ENCODE peak calls at places on chromosomes 5 and 9, in six cellular contexts. One of them, this sample, is unnamed. For H3K9me3 and H3K4me1, the result is how much of the 10 kb centered on the place peaks cover.

GRCh38 chr5:72040513-72040912 is 66.8 kb upstream of the MAP1B start:
- DNase-seq in neuronal stem cell: no peak
- DNase-seq in effector memory CD4-positive, alpha-beta T cell: no peak
- DNase-seq in fibroblast of lung: no peak
- DNase-seq in Peyer's patch: no peak
- DNase-seq in heart left ventricle: no peak
- DNase-seq in this sample: no peak

GRCh38 chr5:117973785-117974184 is 1014.6 kb downstream of the DTWD2 start:
- DNase-seq in effector memory CD4-positive, alpha-beta T cell: no peak
- DNase-seq in heart left ventricle: no peak
- DNase-seq in neuronal stem cell: no peak
- DNase-seq in Peyer's patch: no peak
- DNase-seq in fibroblast of lung: no peak
- DNase-seq in this sample: peak

GRCh38 chr5:149962040-149962439 is 1.5 kb downstream of the SLC26A2 start:
- DNase-seq in heart left ventricle: no peak
- DNase-seq in effector memory CD4-positive, alpha-beta T cell: no peak
- DNase-seq in fibroblast of lung: peak
- DNase-seq in neuronal stem cell: no peak
- DNase-seq in Peyer's patch: no peak
- DNase-seq in this sample: no peak

GRCh38 chr5:152619756-152620155 is 214.7 kb upstream of the NMUR2 start:
- DNase-seq in Peyer's patch: no peak
- DNase-seq in neuronal stem cell: no peak
- DNase-seq in heart left ventricle: no peak
- DNase-seq in effector memory CD4-positive, alpha-beta T cell: no peak
- DNase-seq in fibroblast of lung: no peak
- DNase-seq in this sample: no peak

GRCh38 chr5:149217802-149218153 is 53.9 kb upstream of the AFAP1L1 start:
- DNase-seq in neuronal stem cell: no peak
- DNase-seq in Peyer's patch: no peak
- DNase-seq in fibroblast of lung: peak
- DNase-seq in heart left ventricle: peak
- DNase-seq in effector memory CD4-positive, alpha-beta T cell: no peak
- DNase-seq in this sample: no peak

GRCh38 chr5:75524071-75524470 is 12.4 kb downstream of the POLK start:
- DNase-seq in neuronal stem cell: no peak
- DNase-seq in fibroblast of lung: peak
- DNase-seq in effector memory CD4-positive, alpha-beta T cell: no peak
- DNase-seq in Peyer's patch: no peak
- DNase-seq in heart left ventricle: no peak
- DNase-seq in this sample: no peak

GRCh38 chr9:130997925-130998595 is 10.9 kb upstream of the LAMC3 start:
- DNase-seq in effector memory CD4-positive, alpha-beta T cell: no peak
- DNase-seq in fibroblast of lung: peak
- DNase-seq in Peyer's patch: no peak
- DNase-seq in heart left ventricle: peak
- DNase-seq in neuronal stem cell: peak
- DNase-seq in this sample: peak

GRCh38 chr5:78569441-78569840 is 79.1 kb downstream of the LHFPL2 start:
- DNase-seq in neuronal stem cell: peak
- DNase-seq in effector memory CD4-positive, alpha-beta T cell: no peak
- DNase-seq in Peyer's patch: no peak
- DNase-seq in heart left ventricle: peak
- DNase-seq in fibroblast of lung: peak
- DNase-seq in this sample: no peak

GRCh38 chr9:86239053-86239770 is 20.2 kb downstream of the C9orf153 start:
- DNase-seq in neuronal stem cell: no peak
- DNase-seq in fibroblast of lung: no peak
- DNase-seq in heart left ventricle: no peak
- DNase-seq in effector memory CD4-positive, alpha-beta T cell: no peak
- DNase-seq in Peyer's patch: no peak
- DNase-seq in this sample: no peak

GRCh38 chr5:36305571-36306326 is 4.0 kb upstream of the RANBP3L start:
- DNase-seq in effector memory CD4-positive, alpha-beta T cell: no peak
- DNase-seq in fibroblast of lung: peak
- DNase-seq in Peyer's patch: no peak
- DNase-seq in neuronal stem cell: no peak
- DNase-seq in heart left ventricle: peak
- DNase-seq in this sample: peak

GRCh38 chr5:136036293-136036911 is 7.6 kb downstream of the TGFBI start:
- DNase-seq in neuronal stem cell: no peak
- DNase-seq in effector memory CD4-positive, alpha-beta T cell: no peak
- DNase-seq in Peyer's patch: no peak
- DNase-seq in heart left ventricle: no peak
- DNase-seq in fibroblast of lung: no peak
- DNase-seq in this sample: no peak

GRCh38 chr5:127031147-127031862 is 947 bp upstream of the MARCHF3 start:
- DNase-seq in heart left ventricle: peak
- DNase-seq in effector memory CD4-positive, alpha-beta T cell: no peak
- DNase-seq in fibroblast of lung: peak
- DNase-seq in neuronal stem cell: no peak
- DNase-seq in Peyer's patch: no peak
- DNase-seq in this sample: no peak

GRCh38 chr9:113349434-113350337 is at the start of gene BSPRY:
- DNase-seq in heart left ventricle: no peak
- DNase-seq in fibroblast of lung: no peak
- DNase-seq in Peyer's patch: peak
- DNase-seq in effector memory CD4-positive, alpha-beta T cell: no peak
- DNase-seq in neuronal stem cell: no peak
- DNase-seq in this sample: no peak

GRCh38 chr9:134236001-134236421 is 71.6 kb upstream of the RNU6ATAC start:
- DNase-seq in heart left ventricle: no peak
- DNase-seq in neuronal stem cell: no peak
- DNase-seq in effector memory CD4-positive, alpha-beta T cell: no peak
- DNase-seq in Peyer's patch: no peak
- DNase-seq in fibroblast of lung: no peak
- DNase-seq in this sample: no peak

GRCh38 chr9:27247756-27248155 is 49.2 kb downstream of the EQTN start:
- DNase-seq in neuronal stem cell: peak
- DNase-seq in fibroblast of lung: peak
- DNase-seq in heart left ventricle: no peak
- DNase-seq in Peyer's patch: no peak
- DNase-seq in effector memory CD4-positive, alpha-beta T cell: no peak
- DNase-seq in this sample: peak

GRCh38 chr9:113533335-113534225 is 70.1 kb downstream of the RGS3 start:
- DNase-seq in heart left ventricle: no peak
- DNase-seq in Peyer's patch: no peak
- DNase-seq in fibroblast of lung: no peak
- DNase-seq in effector memory CD4-positive, alpha-beta T cell: no peak
- DNase-seq in neuronal stem cell: no peak
- DNase-seq in this sample: no peak

GRCh38 chr5:116862632-116863455 is 288.2 kb upstream of the SEMA6A start:
- DNase-seq in heart left ventricle: no peak
- DNase-seq in effector memory CD4-positive, alpha-beta T cell: no peak
- DNase-seq in fibroblast of lung: no peak
- DNase-seq in Peyer's patch: no peak
- DNase-seq in neuronal stem cell: no peak
- DNase-seq in this sample: no peak

GRCh38 chr5:113281194-113281593 is 153.6 kb downstream of the TSSK1B start:
- DNase-seq in neuronal stem cell: no peak
- DNase-seq in Peyer's patch: no peak
- DNase-seq in heart left ventricle: no peak
- DNase-seq in fibroblast of lung: peak
- DNase-seq in effector memory CD4-positive, alpha-beta T cell: no peak
- DNase-seq in this sample: no peak

GRCh38 chr9:137140151-137141012 is 1.4 kb downstream of the GRIN1 start:
- DNase-seq in effector memory CD4-positive, alpha-beta T cell: no peak
- DNase-seq in neuronal stem cell: no peak
- DNase-seq in heart left ventricle: no peak
- DNase-seq in Peyer's patch: no peak
- DNase-seq in fibroblast of lung: no peak
- DNase-seq in this sample: no peak

GRCh38 chr5:168939887-168940534 is 360.8 kb upstream of the PANK3 start:
- DNase-seq in neuronal stem cell: no peak
- DNase-seq in fibroblast of lung: no peak
- DNase-seq in heart left ventricle: no peak
- DNase-seq in Peyer's patch: no peak
- DNase-seq in effector memory CD4-positive, alpha-beta T cell: no peak
- DNase-seq in this sample: no peak

GRCh38 chr5:142551242-142552067 is 134.4 kb downstream of the FGF1 start:
- DNase-seq in effector memory CD4-positive, alpha-beta T cell: no peak
- DNase-seq in fibroblast of lung: no peak
- DNase-seq in neuronal stem cell: peak
- DNase-seq in heart left ventricle: no peak
- DNase-seq in Peyer's patch: no peak
- DNase-seq in this sample: peak

GRCh38 chr9:99259231-99259918 is 37.3 kb downstream of the SEC61B start:
- DNase-seq in neuronal stem cell: no peak
- DNase-seq in effector memory CD4-positive, alpha-beta T cell: peak
- DNase-seq in fibroblast of lung: peak
- DNase-seq in heart left ventricle: peak
- DNase-seq in Peyer's patch: no peak
- DNase-seq in this sample: no peak

GRCh38 chr5:59840200-59840601 is 53.3 kb downstream of the PDE4D start:
- DNase-seq in neuronal stem cell: no peak
- DNase-seq in Peyer's patch: no peak
- DNase-seq in heart left ventricle: no peak
- DNase-seq in effector memory CD4-positive, alpha-beta T cell: no peak
- DNase-seq in fibroblast of lung: peak
- DNase-seq in this sample: no peak

GRCh38 chr5:181168595-181169118 is 21.3 kb downstream of the OR2V2 start:
- DNase-seq in neuronal stem cell: no peak
- DNase-seq in Peyer's patch: no peak
- DNase-seq in fibroblast of lung: no peak
- DNase-seq in heart left ventricle: no peak
- DNase-seq in effector memory CD4-positive, alpha-beta T cell: no peak
- DNase-seq in this sample: no peak

GRCh38 chr5:85293139-85293785 is 908.6 kb upstream of the EDIL3 start:
- DNase-seq in heart left ventricle: no peak
- DNase-seq in Peyer's patch: no peak
- DNase-seq in effector memory CD4-positive, alpha-beta T cell: no peak
- DNase-seq in fibroblast of lung: no peak
- DNase-seq in neuronal stem cell: no peak
- DNase-seq in this sample: no peak

GRCh38 chr5:172819569-172819968 is 14.5 kb upstream of the ERGIC1 start:
- DNase-seq in Peyer's patch: no peak
- DNase-seq in fibroblast of lung: no peak
- DNase-seq in neuronal stem cell: no peak
- DNase-seq in effector memory CD4-positive, alpha-beta T cell: no peak
- DNase-seq in heart left ventricle: no peak
- DNase-seq in this sample: no peak

GRCh38 chr5:173954671-173955605 is 34.0 kb upstream of the C5orf47 start:
- DNase-seq in fibroblast of lung: peak
- DNase-seq in effector memory CD4-positive, alpha-beta T cell: no peak
- DNase-seq in neuronal stem cell: no peak
- DNase-seq in heart left ventricle: no peak
- DNase-seq in Peyer's patch: no peak
- DNase-seq in this sample: no peak

GRCh38 chr5:173946353-173946752 is 42.6 kb upstream of the C5orf47 start:
- DNase-seq in Peyer's patch: no peak
- DNase-seq in neuronal stem cell: no peak
- DNase-seq in fibroblast of lung: no peak
- DNase-seq in effector memory CD4-positive, alpha-beta T cell: no peak
- DNase-seq in heart left ventricle: no peak
- DNase-seq in this sample: no peak

GRCh38 chr5:173953528-173954090 is 35.4 kb upstream of the C5orf47 start:
- DNase-seq in fibroblast of lung: peak
- DNase-seq in effector memory CD4-positive, alpha-beta T cell: no peak
- DNase-seq in neuronal stem cell: no peak
- DNase-seq in Peyer's patch: no peak
- DNase-seq in heart left ventricle: no peak
- DNase-seq in this sample: no peak

GRCh38 chr5:173950829-173951228 is 38.1 kb upstream of the C5orf47 start:
- DNase-seq in heart left ventricle: no peak
- DNase-seq in effector memory CD4-positive, alpha-beta T cell: no peak
- DNase-seq in fibroblast of lung: peak
- DNase-seq in Peyer's patch: no peak
- DNase-seq in neuronal stem cell: no peak
- DNase-seq in this sample: no peak
- H3K27ac ChIP-seq in heart left ventricle: no peak
- H3K27ac ChIP-seq in effector memory CD4-positive, alpha-beta T cell: no peak
- H3K27ac ChIP-seq in fibroblast of lung: no peak
- H3K27ac ChIP-seq in Peyer's patch: no peak
- H3K27ac ChIP-seq in neuronal stem cell: no peak
- H3K27ac ChIP-seq in this sample: no peak

GRCh38 chr9:14633906-14634565 is 59.2 kb downstream of the ZDHHC21 start:
- DNase-seq in fibroblast of lung: no peak
- DNase-seq in effector memory CD4-positive, alpha-beta T cell: no peak
- DNase-seq in Peyer's patch: no peak
- DNase-seq in heart left ventricle: no peak
- DNase-seq in neuronal stem cell: no peak
- DNase-seq in this sample: no peak
- H3K9me3 ChIP-seq in fibroblast of lung: under half
- H3K9me3 ChIP-seq in effector memory CD4-positive, alpha-beta T cell: under half
- H3K9me3 ChIP-seq in Peyer's patch: under half
- H3K9me3 ChIP-seq in heart left ventricle: under half
- H3K9me3 ChIP-seq in neuronal stem cell: under half
- H3K9me3 ChIP-seq in this sample: under half

GRCh38 chr5:83492331-83492730 is 20.8 kb downstream of the VCAN start:
- DNase-seq in fibroblast of lung: no peak
- DNase-seq in effector memory CD4-positive, alpha-beta T cell: no peak
- DNase-seq in Peyer's patch: no peak
- DNase-seq in heart left ventricle: no peak
- DNase-seq in neuronal stem cell: no peak
- DNase-seq in this sample: no peak

GRCh38 chr5:83493644-83494043 is 22.1 kb downstream of the VCAN start:
- DNase-seq in heart left ventricle: no peak
- DNase-seq in Peyer's patch: no peak
- DNase-seq in effector memory CD4-positive, alpha-beta T cell: no peak
- DNase-seq in fibroblast of lung: no peak
- DNase-seq in neuronal stem cell: no peak
- DNase-seq in this sample: no peak

GRCh38 chr5:83494102-83494620 is 22.6 kb downstream of the VCAN start:
- DNase-seq in effector memory CD4-positive, alpha-beta T cell: no peak
- DNase-seq in heart left ventricle: no peak
- DNase-seq in fibroblast of lung: no peak
- DNase-seq in Peyer's patch: no peak
- DNase-seq in neuronal stem cell: no peak
- DNase-seq in this sample: no peak

GRCh38 chr5:83496626-83497025 is 25.1 kb downstream of the VCAN start:
- DNase-seq in heart left ventricle: no peak
- DNase-seq in fibroblast of lung: peak
- DNase-seq in neuronal stem cell: no peak
- DNase-seq in effector memory CD4-positive, alpha-beta T cell: no peak
- DNase-seq in Peyer's patch: no peak
- DNase-seq in this sample: no peak

GRCh38 chr5:83494666-83495065 is 23.1 kb downstream of the VCAN start:
- DNase-seq in neuronal stem cell: no peak
- DNase-seq in heart left ventricle: no peak
- DNase-seq in effector memory CD4-positive, alpha-beta T cell: no peak
- DNase-seq in Peyer's patch: no peak
- DNase-seq in fibroblast of lung: no peak
- DNase-seq in this sample: no peak
- H3K4me1 ChIP-seq in neuronal stem cell: under half
- H3K4me1 ChIP-seq in heart left ventricle: under half
- H3K4me1 ChIP-seq in effector memory CD4-positive, alpha-beta T cell: under half
- H3K4me1 ChIP-seq in Peyer's patch: under half
- H3K4me1 ChIP-seq in fibroblast of lung: under half
- H3K4me1 ChIP-seq in this sample: under half

DNA sequence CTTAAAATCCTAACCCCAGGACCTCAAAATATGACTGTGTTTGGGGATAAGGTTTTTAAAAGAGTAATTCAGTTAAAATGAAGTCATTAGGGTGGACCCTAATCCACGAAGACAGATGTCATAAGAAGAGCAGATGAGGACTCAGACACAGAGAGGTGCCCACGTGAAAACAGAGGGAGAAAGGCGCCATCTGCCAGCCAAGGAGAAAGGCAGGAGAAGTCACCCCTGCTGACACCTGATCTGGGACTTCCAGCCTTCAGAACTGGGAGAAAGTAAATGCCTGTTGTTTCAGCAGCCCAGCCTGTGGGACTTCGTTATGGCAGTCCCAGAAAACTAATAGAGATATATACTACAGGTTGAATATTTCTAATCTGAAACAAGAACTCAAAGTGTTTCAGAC is 67.4 kb downstream of the ROR2 start:
- DNase-seq in heart left ventricle: no peak
- DNase-seq in effector memory CD4-positive, alpha-beta T cell: no peak
- DNase-seq in fibroblast of lung: no peak
- DNase-seq in Peyer's patch: no peak
- DNase-seq in neuronal stem cell: no peak
- DNase-seq in this sample: no peak
- H3K27ac ChIP-seq in heart left ventricle: no peak
- H3K27ac ChIP-seq in effector memory CD4-positive, alpha-beta T cell: no peak
- H3K27ac ChIP-seq in fibroblast of lung: no peak
- H3K27ac ChIP-seq in Peyer's patch: no peak
- H3K27ac ChIP-seq in neuronal stem cell: no peak
- H3K27ac ChIP-seq in this sample: no peak